ENCODE peak calls at places on chromosomes 2 and 18, in five cellular contexts. One of them, this sample, is unnamed.

GRCh38 chr2:216555274-216555673 is 56.6 kb downstream of the RPL37A start:
- DNase-seq in NCI-H2171 treated with DMSO at 0.1 percent for 48 hours: peak; percentile 77
- DNase-seq in NCI-H774: no peak
- DNase-seq in mesenteric fat pad: no peak
- DNase-seq in HS-5: no peak
- DNase-seq in this sample: no peak

GRCh38 chr18:59909289-59910036 is 9.7 kb downstream of the PMAIP1 start:
- DNase-seq in NCI-H2171 treated with DMSO at 0.1 percent for 48 hours: no peak
- DNase-seq in mesenteric fat pad: no peak
- DNase-seq in HS-5: no peak
- DNase-seq in NCI-H774: no peak
- DNase-seq in this sample: no peak

GRCh38 chr2:70991742-70992141 is 2.9 kb downstream of the TEX261 start:
- DNase-seq in NCI-H2171 treated with DMSO at 0.1 percent for 48 hours: no peak
- DNase-seq in mesenteric fat pad: peak; percentile 60
- DNase-seq in HS-5: no peak
- DNase-seq in NCI-H774: no peak
- DNase-seq in this sample: no peak

GRCh38 chr2:8935984-8936383 is 67.5 kb downstream of the MBOAT2 start:
- DNase-seq in NCI-H774: no peak
- DNase-seq in mesenteric fat pad: no peak
- DNase-seq in HS-5: no peak
- DNase-seq in NCI-H2171 treated with DMSO at 0.1 percent for 48 hours: no peak
- DNase-seq in this sample: no peak

GRCh38 chr2:24491626-24492282 is 700 bp downstream of the NCOA1 start:
- DNase-seq in mesenteric fat pad: peak; percentile 92
- DNase-seq in NCI-H774: no peak
- DNase-seq in NCI-H2171 treated with DMSO at 0.1 percent for 48 hours: peak; percentile 85
- DNase-seq in HS-5: no peak
- DNase-seq in this sample: no peak

GRCh38 chr2:158935617-158936016 is 32.8 kb upstream of the TANC1 start:
- DNase-seq in NCI-H2171 treated with DMSO at 0.1 percent for 48 hours: no peak
- DNase-seq in mesenteric fat pad: no peak
- DNase-seq in HS-5: no peak
- DNase-seq in NCI-H774: no peak
- DNase-seq in this sample: no peak

GRCh38 chr18:48740846-48741485 is 202.1 kb downstream of the CTIF start:
- DNase-seq in HS-5: no peak
- DNase-seq in mesenteric fat pad: no peak
- DNase-seq in NCI-H774: no peak
- DNase-seq in NCI-H2171 treated with DMSO at 0.1 percent for 48 hours: no peak
- DNase-seq in this sample: no peak

GRCh38 chr18:73136134-73136533 is 268.3 kb upstream of the NETO1 start:
- DNase-seq in NCI-H2171 treated with DMSO at 0.1 percent for 48 hours: peak; percentile 11
- DNase-seq in NCI-H774: no peak
- DNase-seq in mesenteric fat pad: no peak
- DNase-seq in HS-5: no peak
- DNase-seq in this sample: no peak

GRCh38 chr2:62826953-62827675 is 121.6 kb downstream of the EHBP1 start:
- DNase-seq in NCI-H2171 treated with DMSO at 0.1 percent for 48 hours: no peak
- DNase-seq in NCI-H774: no peak
- DNase-seq in mesenteric fat pad: no peak
- DNase-seq in HS-5: no peak
- DNase-seq in this sample: no peak

GRCh38 chr18:13684546-13684945 is 41.8 kb downstream of the FAM210A start:
- DNase-seq in NCI-H774: no peak
- DNase-seq in NCI-H2171 treated with DMSO at 0.1 percent for 48 hours: no peak
- DNase-seq in mesenteric fat pad: no peak
- DNase-seq in HS-5: no peak
- DNase-seq in this sample: peak; percentile 59

GRCh38 chr2:163659224-163659623 is 76.6 kb downstream of the FIGN start:
- DNase-seq in NCI-H2171 treated with DMSO at 0.1 percent for 48 hours: no peak
- DNase-seq in mesenteric fat pad: no peak
- DNase-seq in NCI-H774: no peak
- DNase-seq in HS-5: no peak
- DNase-seq in this sample: no peak

GRCh38 chr2:238585836-238586821 is 159.4 kb downstream of the ASB1 start:
- DNase-seq in NCI-H2171 treated with DMSO at 0.1 percent for 48 hours: no peak
- DNase-seq in mesenteric fat pad: peak; percentile 77
- DNase-seq in NCI-H774: no peak
- DNase-seq in HS-5: no peak
- DNase-seq in this sample: no peak

GRCh38 chr2:235765181-235765820 is 271.5 kb downstream of the AGAP1 start:
- DNase-seq in HS-5: peak; percentile 82
- DNase-seq in mesenteric fat pad: no peak
- DNase-seq in NCI-H774: no peak
- DNase-seq in NCI-H2171 treated with DMSO at 0.1 percent for 48 hours: no peak
- DNase-seq in this sample: no peak

GRCh38 chr2:68860111-68860510 is 11.1 kb downstream of the BMP10 start:
- DNase-seq in HS-5: no peak
- DNase-seq in NCI-H774: no peak
- DNase-seq in mesenteric fat pad: no peak
- DNase-seq in NCI-H2171 treated with DMSO at 0.1 percent for 48 hours: no peak
- DNase-seq in this sample: no peak

GRCh38 chr18:75407468-75408437 is 19.8 kb downstream of the SMIM21 start:
- DNase-seq in mesenteric fat pad: no peak
- DNase-seq in NCI-H2171 treated with DMSO at 0.1 percent for 48 hours: no peak
- DNase-seq in HS-5: no peak
- DNase-seq in NCI-H774: no peak
- DNase-seq in this sample: no peak

GRCh38 chr2:230873670-230874401 is 9.1 kb downstream of the ITM2C start:
- DNase-seq in NCI-H2171 treated with DMSO at 0.1 percent for 48 hours: no peak
- DNase-seq in HS-5: no peak
- DNase-seq in NCI-H774: no peak
- DNase-seq in mesenteric fat pad: peak; percentile 86
- DNase-seq in this sample: no peak

This sample was measured in SK-N-MC.